ENCODE peak calls at places on chromosomes 2 and 18, in five cellular contexts. O, I, T, E and M are unnamed samples.

GRCh38 chr18:35045121-35045520 is 3.9 kb downstream of the MAPRE2 start:
- DNase-seq in O (no peak), I (peak), T (peak), E (no peak), M (peak)

GRCh38 chr2:164917296-164917903 is 37.9 kb downstream of the SLC38A11 start:
- DNase-seq in O (no peak), I (peak), T (peak), E (peak), M (no peak)

GRCh38 chr2:238900511-238900910 is 52.6 kb downstream of the TWIST2 start:
- DNase-seq in O (no peak), I (peak), T (no peak), E (no peak), M (no peak)

GRCh38 chr2:37645363-37645762 is 26.1 kb downstream of the CDC42EP3 start:
- DNase-seq in O (peak), I (peak), T (no peak), E (no peak), M (no peak)

GRCh38 chr2:203583696-203584095 is 48.6 kb upstream of the RAPH1 start:
- DNase-seq in O (peak), I (peak), T (no peak), E (no peak), M (no peak)

GRCh38 chr18:21735452-21736015 is 5.1 kb upstream of the MIB1 start:
- DNase-seq in O (peak), I (no peak), T (no peak), E (no peak), M (no peak)

GRCh38 chr2:221929259-221929658 is 357.2 kb upstream of the EPHA4 start:
- DNase-seq in O (no peak), I (no peak), T (no peak), E (no peak), M (no peak)

GRCh38 chr2:223882715-223883114 is 45.3 kb upstream of the AP1S3 start:
- DNase-seq in O (no peak), I (no peak), T (no peak), E (no peak), M (no peak)

GRCh38 chr18:25327631-25328030 is 24.3 kb downstream of the ZNF521 start:
- DNase-seq in O (no peak), I (no peak), T (no peak), E (no peak), M (no peak)

GRCh38 chr2:173231042-173231441 is 123.6 kb upstream of the CDCA7 start:
- DNase-seq in O (no peak), I (no peak), T (peak), E (peak), M (peak)

GRCh38 chr2:233974530-233975071 is 57.4 kb downstream of the TRPM8 start:
- DNase-seq in O (peak), I (peak), T (no peak), E (no peak), M (no peak)

GRCh38 chr2:196059491-196059960 is 9.1 kb downstream of the DNAH7 start:
- DNase-seq in O (no peak), I (peak), T (no peak), E (no peak), M (no peak)

GRCh38 chr2:168256448-168256847 is 9.1 kb upstream of the STK39 start:
- DNase-seq in O (no peak), I (no peak), T (no peak), E (peak), M (no peak)

GRCh38 chr18:36331541-36331971 is 34.0 kb downstream of the FHOD3 start:
- DNase-seq in O (no peak), I (no peak), T (no peak), E (no peak), M (no peak)

GRCh38 chr18:70366670-70367069 is 77.8 kb downstream of the SOCS6 start:
- DNase-seq in O (no peak), I (no peak), T (no peak), E (no peak), M (no peak)

GRCh38 chr2:128303911-128304310 is 14.8 kb downstream of the HS6ST1 start:
- DNase-seq in O (no peak), I (no peak), T (no peak), E (no peak), M (no peak)

GRCh38 chr2:28391564-28392296 is 928 bp upstream of the FOSL2 start:
- DNase-seq in O (peak), I (peak), T (peak), E (peak), M (peak)

GRCh38 chr2:43576983-43577892 is 18.6 kb downstream of the THADA start:
- DNase-seq in O (peak), I (peak), T (peak), E (peak), M (peak)

GRCh38 chr18:812123-812672 is at the start of gene YES1:
- DNase-seq in O (peak), I (peak), T (peak), E (peak), M (peak)

GRCh38 chr2:239609162-239609561 is 208.3 kb upstream of the HDAC4 start:
- DNase-seq in O (no peak), I (no peak), T (no peak), E (no peak), M (no peak)